ENCODE peak calls at places on chromosomes 6 and 20, in eight cellular contexts. One of them, this sample, is unnamed.

GRCh38 chr6:170083236-170084051 is 207.4 kb downstream of the DLL1 start:
- DNase-seq in HCT116: no peak
- DNase-seq in stimulated activated CD8-positive, alpha-beta memory T cell treated with anti-CD3 and anti-CD28 coated beads, Interleukin-4, amount 100 ng/mL, for 48 hours: peak
- DNase-seq in HT-29: no peak
- DNase-seq in left lung: no peak
- DNase-seq in activated naive CD8-positive, alpha-beta T cell treated with anti-CD3 and anti-CD28 coated beads, Interleukin-2, amount 50 U/mL, for 24 hours: no peak
- DNase-seq in NAMALWA: no peak
- DNase-seq in activated T-cell treated with anti-CD3 and anti-CD28 coated beads for 48 hours: no peak
- DNase-seq in this sample: no peak

GRCh38 chr6:29958916-29959315 is 16.6 kb downstream of the HLA-A start:
- DNase-seq in HCT116: no peak
- DNase-seq in stimulated activated CD8-positive, alpha-beta memory T cell treated with anti-CD3 and anti-CD28 coated beads, Interleukin-4, amount 100 ng/mL, for 48 hours: no peak
- DNase-seq in HT-29: no peak
- DNase-seq in left lung: no peak
- DNase-seq in activated naive CD8-positive, alpha-beta T cell treated with anti-CD3 and anti-CD28 coated beads, Interleukin-2, amount 50 U/mL, for 24 hours: no peak
- DNase-seq in NAMALWA: no peak
- DNase-seq in activated T-cell treated with anti-CD3 and anti-CD28 coated beads for 48 hours: no peak
- DNase-seq in this sample: no peak

GRCh38 chr20:24581443-24582170 is 112.2 kb downstream of the SYNDIG1 start:
- DNase-seq in HCT116: no peak
- DNase-seq in stimulated activated CD8-positive, alpha-beta memory T cell treated with anti-CD3 and anti-CD28 coated beads, Interleukin-4, amount 100 ng/mL, for 48 hours: no peak
- DNase-seq in HT-29: no peak
- DNase-seq in left lung: no peak
- DNase-seq in activated naive CD8-positive, alpha-beta T cell treated with anti-CD3 and anti-CD28 coated beads, Interleukin-2, amount 50 U/mL, for 24 hours: no peak
- DNase-seq in NAMALWA: no peak
- DNase-seq in activated T-cell treated with anti-CD3 and anti-CD28 coated beads for 48 hours: no peak
- DNase-seq in this sample: no peak

GRCh38 chr6:169556758-169557505 is 144.9 kb downstream of the WDR27 start:
- DNase-seq in HCT116: no peak
- DNase-seq in stimulated activated CD8-positive, alpha-beta memory T cell treated with anti-CD3 and anti-CD28 coated beads, Interleukin-4, amount 100 ng/mL, for 48 hours: peak
- DNase-seq in HT-29: no peak
- DNase-seq in left lung: no peak
- DNase-seq in activated naive CD8-positive, alpha-beta T cell treated with anti-CD3 and anti-CD28 coated beads, Interleukin-2, amount 50 U/mL, for 24 hours: peak
- DNase-seq in NAMALWA: no peak
- DNase-seq in activated T-cell treated with anti-CD3 and anti-CD28 coated beads for 48 hours: peak
- DNase-seq in this sample: no peak

GRCh38 chr6:105771313-105771970 is 314.7 kb upstream of the PRDM1 start:
- DNase-seq in HCT116: no peak
- DNase-seq in stimulated activated CD8-positive, alpha-beta memory T cell treated with anti-CD3 and anti-CD28 coated beads, Interleukin-4, amount 100 ng/mL, for 48 hours: no peak
- DNase-seq in HT-29: no peak
- DNase-seq in left lung: no peak
- DNase-seq in activated naive CD8-positive, alpha-beta T cell treated with anti-CD3 and anti-CD28 coated beads, Interleukin-2, amount 50 U/mL, for 24 hours: no peak
- DNase-seq in NAMALWA: no peak
- DNase-seq in activated T-cell treated with anti-CD3 and anti-CD28 coated beads for 48 hours: no peak
- DNase-seq in this sample: no peak

GRCh38 chr6:70221025-70221714 is 81.7 kb downstream of the COL9A1 start:
- DNase-seq in HCT116: no peak
- DNase-seq in stimulated activated CD8-positive, alpha-beta memory T cell treated with anti-CD3 and anti-CD28 coated beads, Interleukin-4, amount 100 ng/mL, for 48 hours: no peak
- DNase-seq in HT-29: peak
- DNase-seq in left lung: no peak
- DNase-seq in activated naive CD8-positive, alpha-beta T cell treated with anti-CD3 and anti-CD28 coated beads, Interleukin-2, amount 50 U/mL, for 24 hours: no peak
- DNase-seq in NAMALWA: peak
- DNase-seq in activated T-cell treated with anti-CD3 and anti-CD28 coated beads for 48 hours: no peak
- DNase-seq in this sample: peak

GRCh38 chr20:19659468-19659867 is 98.6 kb upstream of the RIN2 start:
- DNase-seq in HCT116: no peak
- DNase-seq in stimulated activated CD8-positive, alpha-beta memory T cell treated with anti-CD3 and anti-CD28 coated beads, Interleukin-4, amount 100 ng/mL, for 48 hours: no peak
- DNase-seq in HT-29: no peak
- DNase-seq in left lung: no peak
- DNase-seq in activated naive CD8-positive, alpha-beta T cell treated with anti-CD3 and anti-CD28 coated beads, Interleukin-2, amount 50 U/mL, for 24 hours: no peak
- DNase-seq in NAMALWA: peak
- DNase-seq in activated T-cell treated with anti-CD3 and anti-CD28 coated beads for 48 hours: no peak
- DNase-seq in this sample: no peak

GRCh38 chr20:43191946-43192847 is 2.5 kb upstream of the PTPRT start:
- DNase-seq in HCT116: no peak
- DNase-seq in stimulated activated CD8-positive, alpha-beta memory T cell treated with anti-CD3 and anti-CD28 coated beads, Interleukin-4, amount 100 ng/mL, for 48 hours: peak
- DNase-seq in HT-29: peak
- DNase-seq in left lung: peak
- DNase-seq in activated naive CD8-positive, alpha-beta T cell treated with anti-CD3 and anti-CD28 coated beads, Interleukin-2, amount 50 U/mL, for 24 hours: peak
- DNase-seq in NAMALWA: peak
- DNase-seq in activated T-cell treated with anti-CD3 and anti-CD28 coated beads for 48 hours: no peak
- DNase-seq in this sample: peak

GRCh38 chr20:21933526-21933925 is 228.1 kb downstream of the PAX1 start:
- DNase-seq in HCT116: no peak
- DNase-seq in stimulated activated CD8-positive, alpha-beta memory T cell treated with anti-CD3 and anti-CD28 coated beads, Interleukin-4, amount 100 ng/mL, for 48 hours: no peak
- DNase-seq in HT-29: no peak
- DNase-seq in left lung: no peak
- DNase-seq in activated naive CD8-positive, alpha-beta T cell treated with anti-CD3 and anti-CD28 coated beads, Interleukin-2, amount 50 U/mL, for 24 hours: no peak
- DNase-seq in NAMALWA: no peak
- DNase-seq in activated T-cell treated with anti-CD3 and anti-CD28 coated beads for 48 hours: no peak
- DNase-seq in this sample: no peak

GRCh38 chr6:99997141-99997540 is 3.1 kb upstream of the MCHR2 start:
- DNase-seq in HCT116: no peak
- DNase-seq in stimulated activated CD8-positive, alpha-beta memory T cell treated with anti-CD3 and anti-CD28 coated beads, Interleukin-4, amount 100 ng/mL, for 48 hours: no peak
- DNase-seq in HT-29: no peak
- DNase-seq in left lung: no peak
- DNase-seq in activated naive CD8-positive, alpha-beta T cell treated with anti-CD3 and anti-CD28 coated beads, Interleukin-2, amount 50 U/mL, for 24 hours: no peak
- DNase-seq in NAMALWA: no peak
- DNase-seq in activated T-cell treated with anti-CD3 and anti-CD28 coated beads for 48 hours: no peak
- DNase-seq in this sample: no peak

GRCh38 chr6:39416728-39417127 is 94.2 kb upstream of the KCNK16 start:
- DNase-seq in HCT116: no peak
- DNase-seq in stimulated activated CD8-positive, alpha-beta memory T cell treated with anti-CD3 and anti-CD28 coated beads, Interleukin-4, amount 100 ng/mL, for 48 hours: no peak
- DNase-seq in HT-29: no peak
- DNase-seq in left lung: no peak
- DNase-seq in activated naive CD8-positive, alpha-beta T cell treated with anti-CD3 and anti-CD28 coated beads, Interleukin-2, amount 50 U/mL, for 24 hours: no peak
- DNase-seq in NAMALWA: no peak
- DNase-seq in activated T-cell treated with anti-CD3 and anti-CD28 coated beads for 48 hours: no peak
- DNase-seq in this sample: peak

GRCh38 chr20:4681971-4682370 is 39.7 kb upstream of the PRND start:
- DNase-seq in HCT116: no peak
- DNase-seq in stimulated activated CD8-positive, alpha-beta memory T cell treated with anti-CD3 and anti-CD28 coated beads, Interleukin-4, amount 100 ng/mL, for 48 hours: no peak
- DNase-seq in HT-29: no peak
- DNase-seq in left lung: no peak
- DNase-seq in activated naive CD8-positive, alpha-beta T cell treated with anti-CD3 and anti-CD28 coated beads, Interleukin-2, amount 50 U/mL, for 24 hours: no peak
- DNase-seq in NAMALWA: no peak
- DNase-seq in activated T-cell treated with anti-CD3 and anti-CD28 coated beads for 48 hours: no peak
- DNase-seq in this sample: no peak

GRCh38 chr20:21397341-21398108 is at the start of gene NKX2-4:
- DNase-seq in HCT116: no peak
- DNase-seq in stimulated activated CD8-positive, alpha-beta memory T cell treated with anti-CD3 and anti-CD28 coated beads, Interleukin-4, amount 100 ng/mL, for 48 hours: no peak
- DNase-seq in HT-29: no peak
- DNase-seq in left lung: no peak
- DNase-seq in activated naive CD8-positive, alpha-beta T cell treated with anti-CD3 and anti-CD28 coated beads, Interleukin-2, amount 50 U/mL, for 24 hours: no peak
- DNase-seq in NAMALWA: no peak
- DNase-seq in activated T-cell treated with anti-CD3 and anti-CD28 coated beads for 48 hours: no peak
- DNase-seq in this sample: no peak

GRCh38 chr20:61556116-61556515 is 304.1 kb downstream of the CDH4 start:
- DNase-seq in HCT116: no peak
- DNase-seq in stimulated activated CD8-positive, alpha-beta memory T cell treated with anti-CD3 and anti-CD28 coated beads, Interleukin-4, amount 100 ng/mL, for 48 hours: no peak
- DNase-seq in HT-29: no peak
- DNase-seq in left lung: no peak
- DNase-seq in activated naive CD8-positive, alpha-beta T cell treated with anti-CD3 and anti-CD28 coated beads, Interleukin-2, amount 50 U/mL, for 24 hours: no peak
- DNase-seq in NAMALWA: no peak
- DNase-seq in activated T-cell treated with anti-CD3 and anti-CD28 coated beads for 48 hours: no peak
- DNase-seq in this sample: peak

GRCh38 chr6:129186988-129187387 is 304.1 kb downstream of the LAMA2 start:
- DNase-seq in HCT116: peak
- DNase-seq in stimulated activated CD8-positive, alpha-beta memory T cell treated with anti-CD3 and anti-CD28 coated beads, Interleukin-4, amount 100 ng/mL, for 48 hours: no peak
- DNase-seq in HT-29: no peak
- DNase-seq in left lung: no peak
- DNase-seq in activated naive CD8-positive, alpha-beta T cell treated with anti-CD3 and anti-CD28 coated beads, Interleukin-2, amount 50 U/mL, for 24 hours: no peak
- DNase-seq in NAMALWA: no peak
- DNase-seq in activated T-cell treated with anti-CD3 and anti-CD28 coated beads for 48 hours: no peak
- DNase-seq in this sample: no peak

GRCh38 chr6:35190306-35190705 is 23.4 kb upstream of the SCUBE3 start:
- DNase-seq in HCT116: no peak
- DNase-seq in stimulated activated CD8-positive, alpha-beta memory T cell treated with anti-CD3 and anti-CD28 coated beads, Interleukin-4, amount 100 ng/mL, for 48 hours: no peak
- DNase-seq in HT-29: no peak
- DNase-seq in left lung: no peak
- DNase-seq in activated naive CD8-positive, alpha-beta T cell treated with anti-CD3 and anti-CD28 coated beads, Interleukin-2, amount 50 U/mL, for 24 hours: no peak
- DNase-seq in NAMALWA: no peak
- DNase-seq in activated T-cell treated with anti-CD3 and anti-CD28 coated beads for 48 hours: no peak
- DNase-seq in this sample: no peak

GRCh38 chr20:14921546-14921945 is 584.1 kb upstream of the FLRT3 start:
- DNase-seq in HCT116: no peak
- DNase-seq in stimulated activated CD8-positive, alpha-beta memory T cell treated with anti-CD3 and anti-CD28 coated beads, Interleukin-4, amount 100 ng/mL, for 48 hours: no peak
- DNase-seq in HT-29: no peak
- DNase-seq in left lung: no peak
- DNase-seq in activated naive CD8-positive, alpha-beta T cell treated with anti-CD3 and anti-CD28 coated beads, Interleukin-2, amount 50 U/mL, for 24 hours: no peak
- DNase-seq in NAMALWA: no peak
- DNase-seq in activated T-cell treated with anti-CD3 and anti-CD28 coated beads for 48 hours: no peak
- DNase-seq in this sample: no peak

GRCh38 chr6:16836186-16836981 is 75.1 kb upstream of the ATXN1 start:
- DNase-seq in HCT116: no peak
- DNase-seq in stimulated activated CD8-positive, alpha-beta memory T cell treated with anti-CD3 and anti-CD28 coated beads, Interleukin-4, amount 100 ng/mL, for 48 hours: no peak
- DNase-seq in HT-29: no peak
- DNase-seq in left lung: no peak
- DNase-seq in activated naive CD8-positive, alpha-beta T cell treated with anti-CD3 and anti-CD28 coated beads, Interleukin-2, amount 50 U/mL, for 24 hours: no peak
- DNase-seq in NAMALWA: peak
- DNase-seq in activated T-cell treated with anti-CD3 and anti-CD28 coated beads for 48 hours: no peak
- DNase-seq in this sample: no peak

GRCh38 chr6:39599996-39600395 is 125.2 kb downstream of the KIF6 start:
- DNase-seq in HCT116: no peak
- DNase-seq in stimulated activated CD8-positive, alpha-beta memory T cell treated with anti-CD3 and anti-CD28 coated beads, Interleukin-4, amount 100 ng/mL, for 48 hours: no peak
- DNase-seq in HT-29: no peak
- DNase-seq in left lung: no peak
- DNase-seq in activated naive CD8-positive, alpha-beta T cell treated with anti-CD3 and anti-CD28 coated beads, Interleukin-2, amount 50 U/mL, for 24 hours: no peak
- DNase-seq in NAMALWA: no peak
- DNase-seq in activated T-cell treated with anti-CD3 and anti-CD28 coated beads for 48 hours: no peak
- DNase-seq in this sample: no peak

GRCh38 chr6:40349566-40350192 is 237.5 kb downstream of the LRFN2 start:
- DNase-seq in HCT116: no peak
- DNase-seq in stimulated activated CD8-positive, alpha-beta memory T cell treated with anti-CD3 and anti-CD28 coated beads, Interleukin-4, amount 100 ng/mL, for 48 hours: peak
- DNase-seq in HT-29: no peak
- DNase-seq in left lung: no peak
- DNase-seq in activated naive CD8-positive, alpha-beta T cell treated with anti-CD3 and anti-CD28 coated beads, Interleukin-2, amount 50 U/mL, for 24 hours: no peak
- DNase-seq in NAMALWA: no peak
- DNase-seq in activated T-cell treated with anti-CD3 and anti-CD28 coated beads for 48 hours: no peak
- DNase-seq in this sample: no peak

GRCh38 chr6:168118935-168119334 is 39.9 kb upstream of the FRMD1 start:
- DNase-seq in HCT116: no peak
- DNase-seq in stimulated activated CD8-positive, alpha-beta memory T cell treated with anti-CD3 and anti-CD28 coated beads, Interleukin-4, amount 100 ng/mL, for 48 hours: peak
- DNase-seq in HT-29: no peak
- DNase-seq in left lung: no peak
- DNase-seq in activated naive CD8-positive, alpha-beta T cell treated with anti-CD3 and anti-CD28 coated beads, Interleukin-2, amount 50 U/mL, for 24 hours: no peak
- DNase-seq in NAMALWA: no peak
- DNase-seq in activated T-cell treated with anti-CD3 and anti-CD28 coated beads for 48 hours: no peak
- DNase-seq in this sample: no peak

GRCh38 chr6:147566244-147566898 is 57.9 kb downstream of the SAMD5 start:
- DNase-seq in HCT116: no peak
- DNase-seq in stimulated activated CD8-positive, alpha-beta memory T cell treated with anti-CD3 and anti-CD28 coated beads, Interleukin-4, amount 100 ng/mL, for 48 hours: no peak
- DNase-seq in HT-29: no peak
- DNase-seq in left lung: no peak
- DNase-seq in activated naive CD8-positive, alpha-beta T cell treated with anti-CD3 and anti-CD28 coated beads, Interleukin-2, amount 50 U/mL, for 24 hours: no peak
- DNase-seq in NAMALWA: peak
- DNase-seq in activated T-cell treated with anti-CD3 and anti-CD28 coated beads for 48 hours: no peak
- DNase-seq in this sample: no peak

GRCh38 chr20:4025679-4026078 is 10.3 kb upstream of the RNF24 start:
- DNase-seq in HCT116: no peak
- DNase-seq in stimulated activated CD8-positive, alpha-beta memory T cell treated with anti-CD3 and anti-CD28 coated beads, Interleukin-4, amount 100 ng/mL, for 48 hours: no peak
- DNase-seq in HT-29: no peak
- DNase-seq in left lung: no peak
- DNase-seq in activated naive CD8-positive, alpha-beta T cell treated with anti-CD3 and anti-CD28 coated beads, Interleukin-2, amount 50 U/mL, for 24 hours: no peak
- DNase-seq in NAMALWA: no peak
- DNase-seq in activated T-cell treated with anti-CD3 and anti-CD28 coated beads for 48 hours: no peak
- DNase-seq in this sample: no peak

GRCh38 chr6:153476243-153476642 is 345.2 kb upstream of the RGS17 start:
- DNase-seq in HCT116: no peak
- DNase-seq in stimulated activated CD8-positive, alpha-beta memory T cell treated with anti-CD3 and anti-CD28 coated beads, Interleukin-4, amount 100 ng/mL, for 48 hours: no peak
- DNase-seq in HT-29: no peak
- DNase-seq in left lung: no peak
- DNase-seq in activated naive CD8-positive, alpha-beta T cell treated with anti-CD3 and anti-CD28 coated beads, Interleukin-2, amount 50 U/mL, for 24 hours: no peak
- DNase-seq in NAMALWA: no peak
- DNase-seq in activated T-cell treated with anti-CD3 and anti-CD28 coated beads for 48 hours: no peak
- DNase-seq in this sample: no peak

GRCh38 chr6:84411060-84411629 is 183.7 kb upstream of the CEP162 start:
- DNase-seq in HCT116: no peak
- DNase-seq in stimulated activated CD8-positive, alpha-beta memory T cell treated with anti-CD3 and anti-CD28 coated beads, Interleukin-4, amount 100 ng/mL, for 48 hours: no peak
- DNase-seq in HT-29: no peak
- DNase-seq in left lung: no peak
- DNase-seq in activated naive CD8-positive, alpha-beta T cell treated with anti-CD3 and anti-CD28 coated beads, Interleukin-2, amount 50 U/mL, for 24 hours: no peak
- DNase-seq in NAMALWA: no peak
- DNase-seq in activated T-cell treated with anti-CD3 and anti-CD28 coated beads for 48 hours: no peak
- DNase-seq in this sample: no peak

GRCh38 chr6:164105705-164106104 is 691.2 kb downstream of the QKI start:
- DNase-seq in HCT116: no peak
- DNase-seq in stimulated activated CD8-positive, alpha-beta memory T cell treated with anti-CD3 and anti-CD28 coated beads, Interleukin-4, amount 100 ng/mL, for 48 hours: no peak
- DNase-seq in HT-29: no peak
- DNase-seq in left lung: no peak
- DNase-seq in activated naive CD8-positive, alpha-beta T cell treated with anti-CD3 and anti-CD28 coated beads, Interleukin-2, amount 50 U/mL, for 24 hours: no peak
- DNase-seq in NAMALWA: no peak
- DNase-seq in activated T-cell treated with anti-CD3 and anti-CD28 coated beads for 48 hours: no peak
- DNase-seq in this sample: no peak

GRCh38 chr6:103854059-103854458 is 1005.7 kb downstream of the HACE1 start:
- DNase-seq in HCT116: no peak
- DNase-seq in stimulated activated CD8-positive, alpha-beta memory T cell treated with anti-CD3 and anti-CD28 coated beads, Interleukin-4, amount 100 ng/mL, for 48 hours: no peak
- DNase-seq in HT-29: no peak
- DNase-seq in left lung: no peak
- DNase-seq in activated naive CD8-positive, alpha-beta T cell treated with anti-CD3 and anti-CD28 coated beads, Interleukin-2, amount 50 U/mL, for 24 hours: no peak
- DNase-seq in NAMALWA: no peak
- DNase-seq in activated T-cell treated with anti-CD3 and anti-CD28 coated beads for 48 hours: no peak
- DNase-seq in this sample: no peak

GRCh38 chr20:52060794-52061714 is 130.5 kb downstream of the ZFP64 start:
- DNase-seq in HCT116: peak
- DNase-seq in stimulated activated CD8-positive, alpha-beta memory T cell treated with anti-CD3 and anti-CD28 coated beads, Interleukin-4, amount 100 ng/mL, for 48 hours: no peak
- DNase-seq in HT-29: peak
- DNase-seq in left lung: no peak
- DNase-seq in activated naive CD8-positive, alpha-beta T cell treated with anti-CD3 and anti-CD28 coated beads, Interleukin-2, amount 50 U/mL, for 24 hours: no peak
- DNase-seq in NAMALWA: no peak
- DNase-seq in activated T-cell treated with anti-CD3 and anti-CD28 coated beads for 48 hours: no peak
- DNase-seq in this sample: peak

GRCh38 chr20:31908016-31908415 is 37.6 kb downstream of the TTLL9 start:
- DNase-seq in HCT116: no peak
- DNase-seq in stimulated activated CD8-positive, alpha-beta memory T cell treated with anti-CD3 and anti-CD28 coated beads, Interleukin-4, amount 100 ng/mL, for 48 hours: no peak
- DNase-seq in HT-29: no peak
- DNase-seq in left lung: no peak
- DNase-seq in activated naive CD8-positive, alpha-beta T cell treated with anti-CD3 and anti-CD28 coated beads, Interleukin-2, amount 50 U/mL, for 24 hours: no peak
- DNase-seq in NAMALWA: no peak
- DNase-seq in activated T-cell treated with anti-CD3 and anti-CD28 coated beads for 48 hours: no peak
- DNase-seq in this sample: no peak

GRCh38 chr6:85463621-85464259 is 13.9 kb downstream of the NT5E start:
- DNase-seq in HCT116: no peak
- DNase-seq in stimulated activated CD8-positive, alpha-beta memory T cell treated with anti-CD3 and anti-CD28 coated beads, Interleukin-4, amount 100 ng/mL, for 48 hours: no peak
- DNase-seq in HT-29: no peak
- DNase-seq in left lung: no peak
- DNase-seq in activated naive CD8-positive, alpha-beta T cell treated with anti-CD3 and anti-CD28 coated beads, Interleukin-2, amount 50 U/mL, for 24 hours: no peak
- DNase-seq in NAMALWA: no peak
- DNase-seq in activated T-cell treated with anti-CD3 and anti-CD28 coated beads for 48 hours: no peak
- DNase-seq in this sample: no peak

GRCh38 chr6:123805921-123806320 is 2.3 kb downstream of the NKAIN2 start:
- DNase-seq in HCT116: no peak
- DNase-seq in stimulated activated CD8-positive, alpha-beta memory T cell treated with anti-CD3 and anti-CD28 coated beads, Interleukin-4, amount 100 ng/mL, for 48 hours: no peak
- DNase-seq in HT-29: no peak
- DNase-seq in left lung: no peak
- DNase-seq in activated naive CD8-positive, alpha-beta T cell treated with anti-CD3 and anti-CD28 coated beads, Interleukin-2, amount 50 U/mL, for 24 hours: no peak
- DNase-seq in NAMALWA: no peak
- DNase-seq in activated T-cell treated with anti-CD3 and anti-CD28 coated beads for 48 hours: no peak
- DNase-seq in this sample: no peak

GRCh38 chr20:34639755-34640222 is 37.1 kb downstream of the PIGU start:
- DNase-seq in HCT116: no peak
- DNase-seq in stimulated activated CD8-positive, alpha-beta memory T cell treated with anti-CD3 and anti-CD28 coated beads, Interleukin-4, amount 100 ng/mL, for 48 hours: no peak
- DNase-seq in HT-29: peak
- DNase-seq in left lung: no peak
- DNase-seq in activated naive CD8-positive, alpha-beta T cell treated with anti-CD3 and anti-CD28 coated beads, Interleukin-2, amount 50 U/mL, for 24 hours: no peak
- DNase-seq in NAMALWA: no peak
- DNase-seq in activated T-cell treated with anti-CD3 and anti-CD28 coated beads for 48 hours: no peak
- DNase-seq in this sample: no peak

GRCh38 chr6:24004062-24004461 is 122.0 kb upstream of the NRSN1 start:
- DNase-seq in HCT116: no peak
- DNase-seq in stimulated activated CD8-positive, alpha-beta memory T cell treated with anti-CD3 and anti-CD28 coated beads, Interleukin-4, amount 100 ng/mL, for 48 hours: no peak
- DNase-seq in HT-29: no peak
- DNase-seq in left lung: no peak
- DNase-seq in activated naive CD8-positive, alpha-beta T cell treated with anti-CD3 and anti-CD28 coated beads, Interleukin-2, amount 50 U/mL, for 24 hours: no peak
- DNase-seq in NAMALWA: no peak
- DNase-seq in activated T-cell treated with anti-CD3 and anti-CD28 coated beads for 48 hours: no peak
- DNase-seq in this sample: no peak

GRCh38 chr20:23362392-23363256 is 642 bp downstream of the GZF1 start:
- DNase-seq in HCT116: no peak
- DNase-seq in stimulated activated CD8-positive, alpha-beta memory T cell treated with anti-CD3 and anti-CD28 coated beads, Interleukin-4, amount 100 ng/mL, for 48 hours: peak
- DNase-seq in HT-29: peak
- DNase-seq in left lung: no peak
- DNase-seq in activated naive CD8-positive, alpha-beta T cell treated with anti-CD3 and anti-CD28 coated beads, Interleukin-2, amount 50 U/mL, for 24 hours: peak
- DNase-seq in NAMALWA: peak
- DNase-seq in activated T-cell treated with anti-CD3 and anti-CD28 coated beads for 48 hours: no peak
- DNase-seq in this sample: no peak

This sample was measured in A549.